ENCODE peak calls at places on chromosomes 1 and 21, in four cellular contexts. H, C, X and G are unnamed samples.
A peak's percentile ranks its signal among the peaks of the same experiment; 100 is the strongest.

GRCh38 chr1:34978926-34979325 is 6.2 kb downstream of the TMEM35B start:
- DNase-seq in H (no peak), C (no peak), X (no peak), G (no peak)

GRCh38 chr21:34649400-34649799 is 19.4 kb upstream of the CLIC6 start:
- DNase-seq in H (no peak), C (no peak), X (no peak), G (no peak)

GRCh38 chr1:188642585-188643168 is 1813.9 kb downstream of the PLA2G4A start:
- DNase-seq in H (no peak), C (no peak), X (no peak), G (no peak)

GRCh38 chr1:239998312-239998649 is 93.4 kb upstream of the FMN2 start:
- DNase-seq in H (no peak), C (no peak), X (no peak), G (no peak)

GRCh38 chr1:68051475-68051874 is 1.0 kb upstream of the DIRAS3 start:
- DNase-seq in H (no peak), C (peak; percentile 78), X (no peak), G (peak; percentile 73)

GRCh38 chr1:59204001-59204400 is 92.9 kb upstream of the FGGY start:
- DNase-seq in H (no peak), C (no peak), X (no peak), G (no peak)

GRCh38 chr21:42706765-42707164 is 53.3 kb downstream of the PDE9A start:
- DNase-seq in H (no peak), C (no peak), X (no peak), G (no peak)

GRCh38 chr1:41328780-41329640 is 32.2 kb upstream of the FOXO6 start:
- DNase-seq in H (no peak), C (no peak), X (no peak), G (no peak)

GRCh38 chr1:89633745-89634625 is 1.1 kb downstream of the LRRC8C start:
- DNase-seq in H (peak; percentile 18), C (peak; percentile 39), X (no peak), G (peak; percentile 28)

GRCh38 chr1:90986954-90987353 is 34.9 kb downstream of the ZNF644 start:
- DNase-seq in H (no peak), C (no peak), X (no peak), G (no peak)

GRCh38 chr1:23376890-23377811 is 7.5 kb upstream of the ZNF436 start:
- DNase-seq in H (peak; percentile 39), C (no peak), X (no peak), G (no peak)

GRCh38 chr1:2543543-2544092 is 12.6 kb upstream of the TNFRSF14 start:
- DNase-seq in H (no peak), C (peak; percentile 82), X (no peak), G (no peak)

GRCh38 chr1:59730302-59730701 is 84.4 kb upstream of the HOOK1 start:
- DNase-seq in H (no peak), C (no peak), X (no peak), G (no peak)

GRCh38 chr1:61055110-61055614 is 27.2 kb upstream of the NFIA start:
- DNase-seq in H (no peak), C (no peak), X (no peak), G (no peak)

GRCh38 chr21:41217656-41218380 is 49.9 kb downstream of the BACE2 start:
- DNase-seq in H (peak; percentile 56), C (no peak), X (no peak), G (no peak)

GRCh38 chr1:78830321-78830720 is 176.2 kb downstream of the ADGRL4 start:
- DNase-seq in H (no peak), C (no peak), X (no peak), G (no peak)

GRCh38 chr1:62823556-62823955 is 39.6 kb downstream of the ATG4C start:
- DNase-seq in H (no peak), C (no peak), X (no peak), G (no peak)

GRCh38 chr1:214537219-214537618 is 14.2 kb downstream of the PTPN14 start:
- DNase-seq in H (no peak), C (no peak), X (no peak), G (no peak)

GRCh38 chr21:34511787-34512451 is at the start of gene KCNE1:
- DNase-seq in H (no peak), C (no peak), X (no peak), G (no peak)

GRCh38 chr21:25691931-25692330 is 42.8 kb downstream of the ATP5PF start:
- DNase-seq in H (no peak), C (no peak), X (no peak), G (no peak)

GRCh38 chr21:19523731-19524130 is 1120.1 kb upstream of the TMPRSS15 start:
- DNase-seq in H (no peak), C (no peak), X (no peak), G (no peak)

GRCh38 chr1:84726593-84727275 is 36.5 kb upstream of the SSX2IP start:
- DNase-seq in H (no peak), C (no peak), X (no peak), G (no peak)
- TF ChIP-seq USF1 in H (no peak), C (no peak), X (no peak), G (no peak)

DNA sequence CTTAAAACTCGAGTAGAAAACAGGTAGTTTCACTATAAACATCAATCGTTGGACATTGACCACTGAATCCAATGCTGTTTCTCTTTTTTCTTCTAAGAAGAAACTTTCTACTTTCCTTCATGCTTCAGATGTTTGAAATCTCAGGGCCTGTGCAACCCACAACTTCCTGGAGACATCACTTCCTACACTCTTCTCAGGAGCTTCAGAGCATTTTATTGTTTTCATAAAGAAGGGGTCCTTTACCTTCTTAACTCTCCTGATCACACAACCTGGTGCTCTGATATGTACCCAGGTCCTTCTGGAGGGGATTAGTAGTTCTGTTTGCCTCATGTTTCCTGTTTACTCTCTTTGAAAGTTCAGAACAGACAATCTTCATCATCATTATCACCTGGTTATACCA is 113.0 kb upstream of the VAV3 start:
- DNase-seq in H (no peak), C (no peak), X (no peak), G (no peak)
- TF ChIP-seq USF1 in H (no peak), C (no peak), X (no peak), G (no peak)

DNA sequence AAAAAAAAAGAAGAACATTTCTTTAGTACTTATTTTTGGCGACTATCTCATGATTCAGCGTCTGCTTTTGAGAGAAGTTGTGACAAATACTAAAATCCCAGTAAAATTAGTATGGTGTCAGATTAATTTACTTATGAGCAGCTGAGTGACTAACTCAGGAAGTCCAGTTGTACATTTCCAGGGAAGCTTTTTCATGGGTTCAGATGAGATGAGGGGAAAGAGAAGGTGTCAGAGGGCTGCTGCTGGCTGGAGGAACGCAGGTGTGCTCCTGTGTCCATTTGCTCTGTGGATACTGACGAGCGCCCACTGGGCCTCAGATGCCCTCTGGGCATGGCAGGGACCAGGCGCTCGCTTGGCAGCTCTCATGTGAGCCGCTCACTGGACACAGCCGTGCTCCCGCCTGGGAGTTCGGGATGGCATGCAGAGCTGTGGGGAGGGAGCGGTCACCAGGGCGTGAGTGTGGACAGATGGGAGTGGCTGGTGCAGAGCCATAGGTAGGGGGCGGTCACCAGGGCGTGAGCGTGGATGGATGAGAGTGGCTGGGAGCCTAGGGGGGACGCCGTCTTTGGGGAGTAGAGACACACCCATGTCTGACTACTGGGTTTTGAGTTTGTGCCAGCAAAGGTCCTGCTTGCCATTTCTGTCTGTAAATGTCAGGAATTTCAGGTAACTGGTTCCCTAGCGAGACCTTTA is 55.0 kb downstream of the ADARB1 start:
- DNase-seq in H (peak; percentile 47), C (no peak), X (no peak), G (no peak)
- TF ChIP-seq USF1 in H (no peak), C (no peak), X (no peak), G (no peak)

GRCh38 chr1:116122955-116123757 is 12.0 kb downstream of the MAB21L3 start:
- DNase-seq in H (no peak), C (peak; percentile 60), X (no peak), G (no peak)
- TF ChIP-seq USF1 in H (no peak), C (no peak), X (no peak), G (no peak)

DNA sequence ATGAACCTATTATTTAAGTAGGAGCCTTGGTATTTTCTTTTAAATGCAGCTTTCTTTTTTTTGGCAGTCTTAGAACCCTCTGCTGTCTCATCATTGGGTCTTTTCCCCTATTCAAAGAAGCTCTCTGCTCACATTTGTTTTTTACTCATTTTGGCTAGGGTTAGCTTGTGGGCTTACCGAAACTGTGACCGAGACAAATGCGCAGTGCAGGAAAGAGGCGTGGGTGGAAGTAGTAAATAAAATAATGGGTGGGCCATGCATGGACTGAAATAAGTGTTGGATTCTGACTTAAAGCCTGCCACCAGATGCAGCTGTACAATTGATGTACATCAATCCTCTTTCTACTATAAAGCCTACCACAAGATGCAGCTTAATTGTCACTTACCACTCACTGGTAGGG is 14.7 kb downstream of the XPR1 start:
- DNase-seq in H (no peak), C (no peak), X (peak; percentile 32), G (no peak)
- TF ChIP-seq USF1 in H (no peak), C (no peak), X (no peak), G (no peak)